ENCODE peak calls at places on chromosome 17, in five cellular contexts. One of them, this sample, is unnamed.

GRCh38 chr17:36728030-36728991 is 126.9 kb downstream of the MRM1 start:
- DNase-seq in iPS-NIHi11: no peak
- DNase-seq in activated T-cell treated with anti-CD3 and anti-CD28 coated beads for 4 hours: peak; percentile 20
- DNase-seq in mucosa of descending colon: no peak
- DNase-seq in left ventricle myocardium inferior: no peak
- DNase-seq in this sample: peak; percentile 48

GRCh38 chr17:42979511-42980273 is at the start of gene PTGES3L:
- DNase-seq in iPS-NIHi11: peak; percentile 84
- DNase-seq in activated T-cell treated with anti-CD3 and anti-CD28 coated beads for 4 hours: no peak
- DNase-seq in mucosa of descending colon: peak; percentile 62
- DNase-seq in left ventricle myocardium inferior: peak; percentile 59
- DNase-seq in this sample: peak; percentile 78

GRCh38 chr17:76171701-76172100 is 30.7 kb upstream of the FOXJ1 start:
- DNase-seq in iPS-NIHi11: no peak
- DNase-seq in activated T-cell treated with anti-CD3 and anti-CD28 coated beads for 4 hours: no peak
- DNase-seq in mucosa of descending colon: no peak
- DNase-seq in left ventricle myocardium inferior: no peak
- DNase-seq in this sample: no peak

GRCh38 chr17:28142355-28142754 is 99.9 kb downstream of the NLK start:
- DNase-seq in iPS-NIHi11: no peak
- DNase-seq in activated T-cell treated with anti-CD3 and anti-CD28 coated beads for 4 hours: no peak
- DNase-seq in mucosa of descending colon: no peak
- DNase-seq in left ventricle myocardium inferior: no peak
- DNase-seq in this sample: no peak

GRCh38 chr17:64780096-64781012 is 118.2 kb upstream of the SMURF2 start:
- DNase-seq in iPS-NIHi11: peak; percentile 89
- DNase-seq in activated T-cell treated with anti-CD3 and anti-CD28 coated beads for 4 hours: peak; percentile 57
- DNase-seq in mucosa of descending colon: peak; percentile 90
- DNase-seq in left ventricle myocardium inferior: peak; percentile 43
- DNase-seq in this sample: peak; percentile 82

GRCh38 chr17:42135664-42136653 is 13.4 kb downstream of the HSPB9 start:
- DNase-seq in iPS-NIHi11: peak; percentile 64
- DNase-seq in activated T-cell treated with anti-CD3 and anti-CD28 coated beads for 4 hours: no peak
- DNase-seq in mucosa of descending colon: peak; percentile 90
- DNase-seq in left ventricle myocardium inferior: peak; percentile 75
- DNase-seq in this sample: no peak

GRCh38 chr17:35372846-35373531 is 432 bp downstream of the SLFN11 start:
- DNase-seq in iPS-NIHi11: peak; percentile 35
- DNase-seq in activated T-cell treated with anti-CD3 and anti-CD28 coated beads for 4 hours: no peak
- DNase-seq in mucosa of descending colon: peak; percentile 24
- DNase-seq in left ventricle myocardium inferior: peak; percentile 16
- DNase-seq in this sample: no peak

GRCh38 chr17:65359016-65359415 is 202.4 kb downstream of the AXIN2 start:
- DNase-seq in iPS-NIHi11: no peak
- DNase-seq in activated T-cell treated with anti-CD3 and anti-CD28 coated beads for 4 hours: no peak
- DNase-seq in mucosa of descending colon: no peak
- DNase-seq in left ventricle myocardium inferior: no peak
- DNase-seq in this sample: no peak

GRCh38 chr17:3845361-3845753 is 689 bp downstream of the NCBP3 start:
- DNase-seq in iPS-NIHi11: no peak
- DNase-seq in activated T-cell treated with anti-CD3 and anti-CD28 coated beads for 4 hours: peak; percentile 17
- DNase-seq in mucosa of descending colon: peak; percentile 41
- DNase-seq in left ventricle myocardium inferior: no peak
- DNase-seq in this sample: no peak

GRCh38 chr17:32746698-32747097 is 130.2 kb downstream of the MYO1D start:
- DNase-seq in iPS-NIHi11: no peak
- DNase-seq in activated T-cell treated with anti-CD3 and anti-CD28 coated beads for 4 hours: no peak
- DNase-seq in mucosa of descending colon: no peak
- DNase-seq in left ventricle myocardium inferior: no peak
- DNase-seq in this sample: no peak

GRCh38 chr17:4331614-4332013 is 34.9 kb downstream of the UBE2G1 start:
- DNase-seq in iPS-NIHi11: no peak
- DNase-seq in activated T-cell treated with anti-CD3 and anti-CD28 coated beads for 4 hours: no peak
- DNase-seq in mucosa of descending colon: no peak
- DNase-seq in left ventricle myocardium inferior: no peak
- DNase-seq in this sample: no peak

GRCh38 chr17:77719806-77720205 is 238.7 kb upstream of the TNRC6C start:
- DNase-seq in iPS-NIHi11: no peak
- DNase-seq in activated T-cell treated with anti-CD3 and anti-CD28 coated beads for 4 hours: no peak
- DNase-seq in mucosa of descending colon: no peak
- DNase-seq in left ventricle myocardium inferior: no peak
- DNase-seq in this sample: peak; percentile 29

GRCh38 chr17:57553991-57554825 is 190.9 kb downstream of the CCDC182 start:
- DNase-seq in iPS-NIHi11: peak; percentile 47
- DNase-seq in activated T-cell treated with anti-CD3 and anti-CD28 coated beads for 4 hours: no peak
- DNase-seq in mucosa of descending colon: no peak
- DNase-seq in left ventricle myocardium inferior: no peak
- DNase-seq in this sample: peak; percentile 92

GRCh38 chr17:48161127-48161905 is 53.8 kb downstream of the SNX11 start:
- DNase-seq in iPS-NIHi11: no peak
- DNase-seq in activated T-cell treated with anti-CD3 and anti-CD28 coated beads for 4 hours: no peak
- DNase-seq in mucosa of descending colon: no peak
- DNase-seq in left ventricle myocardium inferior: no peak
- DNase-seq in this sample: no peak

GRCh38 chr17:16377804-16378400 is 3.0 kb upstream of the UBB start:
- DNase-seq in iPS-NIHi11: no peak
- DNase-seq in activated T-cell treated with anti-CD3 and anti-CD28 coated beads for 4 hours: no peak
- DNase-seq in mucosa of descending colon: peak; percentile 49
- DNase-seq in left ventricle myocardium inferior: no peak
- DNase-seq in this sample: no peak

GRCh38 chr17:2081564-2081963 is 26.7 kb downstream of the HIC1 start:
- DNase-seq in iPS-NIHi11: no peak
- DNase-seq in activated T-cell treated with anti-CD3 and anti-CD28 coated beads for 4 hours: no peak
- DNase-seq in mucosa of descending colon: no peak
- DNase-seq in left ventricle myocardium inferior: no peak
- DNase-seq in this sample: no peak

GRCh38 chr17:74603746-74604145 is 11.7 kb upstream of the CD300LD start:
- DNase-seq in iPS-NIHi11: no peak
- DNase-seq in activated T-cell treated with anti-CD3 and anti-CD28 coated beads for 4 hours: no peak
- DNase-seq in mucosa of descending colon: no peak
- DNase-seq in left ventricle myocardium inferior: no peak
- DNase-seq in this sample: no peak

GRCh38 chr17:74280093-74280513 is 6.1 kb downstream of the DNAI2 start:
- DNase-seq in iPS-NIHi11: no peak
- DNase-seq in activated T-cell treated with anti-CD3 and anti-CD28 coated beads for 4 hours: peak; percentile 18
- DNase-seq in mucosa of descending colon: peak; percentile 27
- DNase-seq in left ventricle myocardium inferior: peak; percentile 42
- DNase-seq in this sample: no peak

GRCh38 chr17:77505460-77505769 is 364.6 kb downstream of the SEC14L1 start:
- DNase-seq in iPS-NIHi11: no peak
- DNase-seq in activated T-cell treated with anti-CD3 and anti-CD28 coated beads for 4 hours: no peak
- DNase-seq in mucosa of descending colon: no peak
- DNase-seq in left ventricle myocardium inferior: no peak
- DNase-seq in this sample: no peak

GRCh38 chr17:57256708-57257112 is 387 bp downstream of the MSI2 start:
- DNase-seq in iPS-NIHi11: no peak
- DNase-seq in activated T-cell treated with anti-CD3 and anti-CD28 coated beads for 4 hours: peak; percentile 35
- DNase-seq in mucosa of descending colon: peak; percentile 56
- DNase-seq in left ventricle myocardium inferior: peak; percentile 20
- DNase-seq in this sample: no peak

GRCh38 chr17:75645889-75646625 is 12.8 kb downstream of the SMIM5 start:
- DNase-seq in iPS-NIHi11: no peak
- DNase-seq in activated T-cell treated with anti-CD3 and anti-CD28 coated beads for 4 hours: no peak
- DNase-seq in mucosa of descending colon: peak; percentile 88
- DNase-seq in left ventricle myocardium inferior: no peak
- DNase-seq in this sample: no peak

GRCh38 chr17:66957343-66957742 is 7.2 kb upstream of the CACNG4 start:
- DNase-seq in iPS-NIHi11: no peak
- DNase-seq in activated T-cell treated with anti-CD3 and anti-CD28 coated beads for 4 hours: no peak
- DNase-seq in mucosa of descending colon: no peak
- DNase-seq in left ventricle myocardium inferior: no peak
- DNase-seq in this sample: no peak

GRCh38 chr17:77837917-77838316 is 120.6 kb upstream of the TNRC6C start:
- DNase-seq in iPS-NIHi11: no peak
- DNase-seq in activated T-cell treated with anti-CD3 and anti-CD28 coated beads for 4 hours: no peak
- DNase-seq in mucosa of descending colon: no peak
- DNase-seq in left ventricle myocardium inferior: no peak
- DNase-seq in this sample: no peak

GRCh38 chr17:41521574-41522261 is 3.0 kb upstream of the KRT15 start:
- DNase-seq in iPS-NIHi11: peak; percentile 55
- DNase-seq in activated T-cell treated with anti-CD3 and anti-CD28 coated beads for 4 hours: no peak
- DNase-seq in mucosa of descending colon: peak; percentile 77
- DNase-seq in left ventricle myocardium inferior: no peak
- DNase-seq in this sample: no peak

GRCh38 chr17:80005360-80006338 is 30.0 kb downstream of the TBC1D16 start:
- DNase-seq in iPS-NIHi11: peak; percentile 94
- DNase-seq in activated T-cell treated with anti-CD3 and anti-CD28 coated beads for 4 hours: peak; percentile 31
- DNase-seq in mucosa of descending colon: peak; percentile 44
- DNase-seq in left ventricle myocardium inferior: no peak
- DNase-seq in this sample: peak; percentile 83

GRCh38 chr17:16026895-16027294 is 27.3 kb downstream of the TTC19 start:
- DNase-seq in iPS-NIHi11: no peak
- DNase-seq in activated T-cell treated with anti-CD3 and anti-CD28 coated beads for 4 hours: no peak
- DNase-seq in mucosa of descending colon: no peak
- DNase-seq in left ventricle myocardium inferior: no peak
- DNase-seq in this sample: no peak

GRCh38 chr17:47324224-47325020 is 667 bp downstream of the EFCAB13 start:
- DNase-seq in iPS-NIHi11: peak; percentile 31
- DNase-seq in activated T-cell treated with anti-CD3 and anti-CD28 coated beads for 4 hours: peak; percentile 23
- DNase-seq in mucosa of descending colon: peak; percentile 56
- DNase-seq in left ventricle myocardium inferior: peak; percentile 65
- DNase-seq in this sample: no peak

GRCh38 chr17:41873559-41874292 is 8.5 kb upstream of the KLHL11 start:
- DNase-seq in iPS-NIHi11: no peak
- DNase-seq in activated T-cell treated with anti-CD3 and anti-CD28 coated beads for 4 hours: no peak
- DNase-seq in mucosa of descending colon: no peak
- DNase-seq in left ventricle myocardium inferior: no peak
- DNase-seq in this sample: no peak

GRCh38 chr17:67837965-67838364 is 12.7 kb downstream of the BPTF start:
- DNase-seq in iPS-NIHi11: no peak
- DNase-seq in activated T-cell treated with anti-CD3 and anti-CD28 coated beads for 4 hours: no peak
- DNase-seq in mucosa of descending colon: no peak
- DNase-seq in left ventricle myocardium inferior: no peak
- DNase-seq in this sample: no peak

GRCh38 chr17:68613739-68614298 is 12.7 kb upstream of the FAM20A start:
- DNase-seq in iPS-NIHi11: peak; percentile 72
- DNase-seq in activated T-cell treated with anti-CD3 and anti-CD28 coated beads for 4 hours: no peak
- DNase-seq in mucosa of descending colon: peak; percentile 71
- DNase-seq in left ventricle myocardium inferior: no peak
- DNase-seq in this sample: no peak

GRCh38 chr17:48542956-48543853 is 1.7 kb downstream of the HOXB2 start:
- DNase-seq in iPS-NIHi11: peak; percentile 66
- DNase-seq in activated T-cell treated with anti-CD3 and anti-CD28 coated beads for 4 hours: peak; percentile 27
- DNase-seq in mucosa of descending colon: peak; percentile 47
- DNase-seq in left ventricle myocardium inferior: peak; percentile 47
- DNase-seq in this sample: peak; percentile 89

GRCh38 chr17:34308376-34308775 is 10.9 kb upstream of the CCL8 start:
- DNase-seq in iPS-NIHi11: no peak
- DNase-seq in activated T-cell treated with anti-CD3 and anti-CD28 coated beads for 4 hours: no peak
- DNase-seq in mucosa of descending colon: no peak
- DNase-seq in left ventricle myocardium inferior: no peak
- DNase-seq in this sample: no peak

GRCh38 chr17:68048996-68049395 is 13.5 kb downstream of the KPNA2 start:
- DNase-seq in iPS-NIHi11: peak; percentile 47
- DNase-seq in activated T-cell treated with anti-CD3 and anti-CD28 coated beads for 4 hours: no peak
- DNase-seq in mucosa of descending colon: no peak
- DNase-seq in left ventricle myocardium inferior: no peak
- DNase-seq in this sample: no peak

GRCh38 chr17:74712756-74713155 is at the start of gene CD300LF:
- DNase-seq in iPS-NIHi11: no peak
- DNase-seq in activated T-cell treated with anti-CD3 and anti-CD28 coated beads for 4 hours: no peak
- DNase-seq in mucosa of descending colon: peak; percentile 16
- DNase-seq in left ventricle myocardium inferior: peak; percentile 44
- DNase-seq in this sample: no peak

GRCh38 chr17:74987909-74988711 is 678 bp downstream of the CDR2L start:
- DNase-seq in iPS-NIHi11: peak; percentile 74
- DNase-seq in activated T-cell treated with anti-CD3 and anti-CD28 coated beads for 4 hours: no peak
- DNase-seq in mucosa of descending colon: peak; percentile 75
- DNase-seq in left ventricle myocardium inferior: peak; percentile 90
- DNase-seq in this sample: peak; percentile 89

GRCh38 chr17:13590441-13590840 is 11.3 kb downstream of the HS3ST3A1 start:
- DNase-seq in iPS-NIHi11: no peak
- DNase-seq in activated T-cell treated with anti-CD3 and anti-CD28 coated beads for 4 hours: no peak
- DNase-seq in mucosa of descending colon: no peak
- DNase-seq in left ventricle myocardium inferior: no peak
- DNase-seq in this sample: no peak

GRCh38 chr17:57515662-57516211 is 229.4 kb downstream of the CCDC182 start:
- DNase-seq in iPS-NIHi11: no peak
- DNase-seq in activated T-cell treated with anti-CD3 and anti-CD28 coated beads for 4 hours: no peak
- DNase-seq in mucosa of descending colon: no peak
- DNase-seq in left ventricle myocardium inferior: no peak
- DNase-seq in this sample: no peak

GRCh38 chr17:76252040-76252954 is 12.0 kb upstream of the RNF157 start:
- DNase-seq in iPS-NIHi11: no peak
- DNase-seq in activated T-cell treated with anti-CD3 and anti-CD28 coated beads for 4 hours: no peak
- DNase-seq in mucosa of descending colon: no peak
- DNase-seq in left ventricle myocardium inferior: no peak
- DNase-seq in this sample: no peak

GRCh38 chr17:29151567-29151966 is 28.6 kb downstream of the MYO18A start:
- DNase-seq in iPS-NIHi11: no peak
- DNase-seq in activated T-cell treated with anti-CD3 and anti-CD28 coated beads for 4 hours: no peak
- DNase-seq in mucosa of descending colon: no peak
- DNase-seq in left ventricle myocardium inferior: no peak
- DNase-seq in this sample: peak; percentile 77

This sample was measured in ecto neural progenitor cell.